ENCODE peak calls at places on chromosomes 5 and 9, in nine cellular contexts. Z is CD4-positive, alpha-beta T cell; G is stimulated activated CD8-positive, alpha-beta memory T cell treated with anti-CD3 and anti-CD28 coated beads, Interleukin-12 subunit alpha, Interleukin-12 subunit beta, amount 100 ng/mL, for 1 hour; D is activated T-cell treated with anti-CD3 and anti-CD28 coated beads for 1 hour; X is HL-60; B is posterior cingulate gyrus; V is kidney; W is astrocyte of the hippocampus; A is dorsolateral prefrontal cortex. U is an unnamed sample.

GRCh38 chr5:180297587-180298282 is 5.9 kb upstream of the MAPK9 start:
- DNase-seq in Z (no peak), G (no peak), D (no peak), X (no peak), B (no peak), V (no peak), W (no peak), A (no peak), U (no peak)

GRCh38 chr9:128632486-128632885 is 24.2 kb downstream of the DYNC2I2 start:
- DNase-seq in Z (no peak), G (no peak), D (no peak), X (no peak), B (no peak), V (peak; percentile 63), W (no peak), A (no peak), U (no peak)

GRCh38 chr9:72271617-72272478 is 93.2 kb downstream of the ZFAND5 start:
- DNase-seq in Z (peak; percentile 23), G (peak; percentile 41), D (peak; percentile 42), X (peak; percentile 52), B (peak; percentile 50), V (no peak), W (peak; percentile 77), A (peak; percentile 64), U (peak; percentile 2)

GRCh38 chr5:132961887-132962286 is 1.5 kb downstream of the AFF4 start:
- DNase-seq in Z (no peak), G (no peak), D (no peak), X (no peak), B (no peak), V (no peak), W (peak; percentile 69), A (no peak), U (no peak)

GRCh38 chr5:19261879-19262278 is 726.1 kb downstream of the CDH18 start:
- DNase-seq in Z (no peak), G (no peak), D (no peak), X (no peak), B (no peak), V (no peak), W (no peak), A (no peak), U (no peak)

GRCh38 chr5:133048993-133049725 is 2.7 kb upstream of the HSPA4 start:
- DNase-seq in Z (no peak), G (no peak), D (no peak), X (no peak), B (no peak), V (no peak), W (peak; percentile 60), A (no peak), U (no peak)

GRCh38 chr5:159332800-159333563 is 2.7 kb upstream of the IL12B start:
- DNase-seq in Z (no peak), G (no peak), D (no peak), X (no peak), B (no peak), V (no peak), W (no peak), A (no peak), U (no peak)

GRCh38 chr5:95718203-95718602 is 12.9 kb upstream of the RHOBTB3 start:
- DNase-seq in Z (no peak), G (no peak), D (no peak), X (peak; percentile 47), B (no peak), V (no peak), W (no peak), A (no peak), U (no peak)

GRCh38 chr9:111961575-111961974 is 65.0 kb downstream of the UGCG start:
- DNase-seq in Z (no peak), G (no peak), D (no peak), X (no peak), B (no peak), V (peak; percentile 76), W (peak; percentile 90), A (no peak), U (peak; percentile 9)

GRCh38 chr5:61029456-61030162 is 84.6 kb downstream of the NDUFAF2 start:
- DNase-seq in Z (no peak), G (no peak), D (no peak), X (no peak), B (no peak), V (no peak), W (no peak), A (no peak), U (no peak)

GRCh38 chr9:133278161-133279131 is 3.4 kb upstream of the ABO start:
- DNase-seq in Z (no peak), G (no peak), D (no peak), X (no peak), B (no peak), V (no peak), W (no peak), A (no peak), U (no peak)

GRCh38 chr5:116045821-116046220 is 13.5 kb downstream of the ARL14EPL start:
- DNase-seq in Z (no peak), G (no peak), D (no peak), X (no peak), B (no peak), V (no peak), W (peak; percentile 12), A (no peak), U (no peak)

GRCh38 chr5:90226433-90227099 is 183.0 kb downstream of the CETN3 start:
- DNase-seq in Z (no peak), G (no peak), D (no peak), X (no peak), B (no peak), V (peak; percentile 26), W (peak; percentile 20), A (no peak), U (no peak)

GRCh38 chr9:22379272-22379671 is 67.4 kb upstream of the DMRTA1 start:
- DNase-seq in Z (no peak), G (no peak), D (no peak), X (no peak), B (no peak), V (no peak), W (no peak), A (no peak), U (peak; percentile 46)